ENCODE peak calls at places on chromosomes 13 and 19, in six cellular contexts. O is thoracic aorta; N is activated T-cell treated with anti-CD3 and anti-CD28 coated beads, Interleukin-2, amount 50 U/mL, for 48 hours; Z is EL; H is EH; Q is GM03348. E is an unnamed sample.
A peak's percentile ranks its signal among the peaks of the same experiment; 100 is the strongest.

GRCh38 chr19:6586726-6587092 is 4.2 kb downstream of the CD70 start:
- DNase-seq in O (no peak), N (no peak), Z (no peak), H (no peak), Q (no peak), E (no peak)

GRCh38 chr13:33189470-33189869 is 96.1 kb downstream of the STARD13 start:
- DNase-seq in O (no peak), N (no peak), Z (no peak), H (no peak), Q (no peak), E (no peak)

GRCh38 chr19:7386308-7386707 is 37.6 kb downstream of the ARHGEF18 start:
- DNase-seq in O (no peak), N (peak; percentile 46), Z (no peak), H (peak; percentile 17), Q (no peak), E (no peak)

GRCh38 chr19:5775668-5776309 is 8.8 kb downstream of the PRR22 start:
- DNase-seq in O (no peak), N (no peak), Z (peak; percentile 82), H (peak; percentile 85), Q (peak; percentile 31), E (peak; percentile 89)

GRCh38 chr19:15126511-15126910 is 19.3 kb downstream of the SYDE1 start:
- DNase-seq in O (no peak), N (no peak), Z (no peak), H (peak; percentile 80), Q (no peak), E (no peak)

GRCh38 chr19:36748431-36749275 is 24.0 kb downstream of the ZNF850 start:
- DNase-seq in O (no peak), N (no peak), Z (no peak), H (no peak), Q (no peak), E (no peak)

GRCh38 chr19:29329460-29330134 is 116.6 kb upstream of the UQCRFS1 start:
- DNase-seq in O (no peak), N (no peak), Z (peak; percentile 6), H (peak; percentile 9), Q (peak; percentile 27), E (peak; percentile 7)

GRCh38 chr13:113730145-113730750 is 28.8 kb upstream of the TMEM255B start:
- DNase-seq in O (no peak), N (no peak), Z (no peak), H (no peak), Q (no peak), E (no peak)

GRCh38 chr19:46355234-46355990 is 8.5 kb downstream of the PPP5C start:
- DNase-seq in O (no peak), N (peak; percentile 52), Z (no peak), H (no peak), Q (no peak), E (no peak)

GRCh38 chr19:1673645-1674292 is 21.4 kb upstream of the TCF3 start:
- DNase-seq in O (no peak), N (no peak), Z (no peak), H (no peak), Q (no peak), E (no peak)

GRCh38 chr13:40789275-40790231 is at the start of gene SLC25A15:
- DNase-seq in O (no peak), N (peak; percentile 86), Z (peak; percentile 86), H (peak; percentile 87), Q (peak; percentile 96), E (peak; percentile 81)

GRCh38 chr19:17244618-17245534 is 843 bp downstream of the NR2F6 start:
- DNase-seq in O (no peak), N (no peak), Z (no peak), H (no peak), Q (peak; percentile 46), E (no peak)

GRCh38 chr13:110137677-110138008 is 169.3 kb downstream of the COL4A1 start:
- DNase-seq in O (no peak), N (no peak), Z (no peak), H (no peak), Q (peak; percentile 38), E (peak; percentile 22)

GRCh38 chr13:43388282-43389034 is 365.1 kb downstream of the DNAJC15 start:
- DNase-seq in O (no peak), N (no peak), Z (no peak), H (no peak), Q (no peak), E (no peak)

GRCh38 chr13:23922005-23922932 is 25.0 kb upstream of the C1QTNF9B start:
- DNase-seq in O (no peak), N (no peak), Z (no peak), H (no peak), Q (no peak), E (no peak)

GRCh38 chr19:6059996-6060599 is 50.2 kb downstream of the RFX2 start:
- DNase-seq in O (no peak), N (no peak), Z (no peak), H (no peak), Q (no peak), E (no peak)

GRCh38 chr13:31073859-31074718 is 87.6 kb downstream of the HSPH1 start:
- DNase-seq in O (no peak), N (peak; percentile 67), Z (peak; percentile 10), H (peak; percentile 52), Q (no peak), E (peak; percentile 34)

GRCh38 chr13:78657699-78658629 is 991 bp downstream of the OBI1 start:
- DNase-seq in O (no peak), N (no peak), Z (peak; percentile 6), H (peak; percentile 5), Q (peak; percentile 26), E (peak; percentile 11)

GRCh38 chr19:50628146-50628545 is 11.5 kb downstream of the SYT3 start:
- DNase-seq in O (no peak), N (no peak), Z (no peak), H (no peak), Q (no peak), E (no peak)

GRCh38 chr13:90867336-90867683 is 480.2 kb upstream of the MIR17HG start:
- DNase-seq in O (peak; percentile 3), N (peak; percentile 37), Z (peak; percentile 66), H (peak; percentile 64), Q (peak; percentile 70), E (peak; percentile 66)

GRCh38 chr19:35995655-35995993 is 636 bp downstream of the SDHAF1 start:
- DNase-seq in O (no peak), N (peak; percentile 71), Z (peak; percentile 62), H (peak; percentile 44), Q (peak; percentile 70), E (peak; percentile 22)

GRCh38 chr13:85879014-85879413 is 79.8 kb upstream of the SLITRK6 start:
- DNase-seq in O (no peak), N (no peak), Z (no peak), H (no peak), Q (no peak), E (no peak)

GRCh38 chr19:40567040-40567749 is 9.5 kb upstream of the SHKBP1 start:
- DNase-seq in O (no peak), N (no peak), Z (no peak), H (peak; percentile 13), Q (peak; percentile 37), E (no peak)